ENCODE peak calls at places on chromosomes 5 and 9, in four cellular contexts. One of them, this sample, is unnamed.

GRCh38 chr5:66012271-66012670 is 85.9 kb downstream of the ERBIN start:
- DNase-seq in activated CD8-positive, alpha-beta memory T cell treated with anti-CD3 and anti-CD28 coated beads, Interleukin-2, amount 50 U/mL, for 4 hours: no peak
- DNase-seq in MCF 10A: no peak
- DNase-seq in lower leg skin: no peak
- DNase-seq in this sample: no peak

GRCh38 chr9:13143281-13143680 is 136.2 kb downstream of the MPDZ start:
- DNase-seq in lower leg skin: no peak
- DNase-seq in MCF 10A: no peak
- DNase-seq in activated CD8-positive, alpha-beta memory T cell treated with anti-CD3 and anti-CD28 coated beads, Interleukin-2, amount 50 U/mL, for 4 hours: no peak
- DNase-seq in this sample: no peak

GRCh38 chr9:113894166-113894565 is 18.1 kb downstream of the ZNF618 start:
- DNase-seq in lower leg skin: no peak
- DNase-seq in MCF 10A: no peak
- DNase-seq in activated CD8-positive, alpha-beta memory T cell treated with anti-CD3 and anti-CD28 coated beads, Interleukin-2, amount 50 U/mL, for 4 hours: no peak
- DNase-seq in this sample: no peak

GRCh38 chr5:136427421-136427820 is 62.1 kb upstream of the TRPC7 start:
- DNase-seq in MCF 10A: no peak
- DNase-seq in lower leg skin: no peak
- DNase-seq in activated CD8-positive, alpha-beta memory T cell treated with anti-CD3 and anti-CD28 coated beads, Interleukin-2, amount 50 U/mL, for 4 hours: no peak
- DNase-seq in this sample: no peak

GRCh38 chr9:125241863-125242739 is 958 bp upstream of the HSPA5 start:
- DNase-seq in activated CD8-positive, alpha-beta memory T cell treated with anti-CD3 and anti-CD28 coated beads, Interleukin-2, amount 50 U/mL, for 4 hours: peak
- DNase-seq in MCF 10A: no peak
- DNase-seq in lower leg skin: peak
- DNase-seq in this sample: no peak

GRCh38 chr9:126229501-126229900 is 97.1 kb upstream of the MVB12B start:
- DNase-seq in lower leg skin: peak
- DNase-seq in activated CD8-positive, alpha-beta memory T cell treated with anti-CD3 and anti-CD28 coated beads, Interleukin-2, amount 50 U/mL, for 4 hours: no peak
- DNase-seq in MCF 10A: no peak
- DNase-seq in this sample: no peak

GRCh38 chr5:172931001-172931536 is 28.2 kb upstream of the RPL26L1 start:
- DNase-seq in MCF 10A: peak
- DNase-seq in lower leg skin: no peak
- DNase-seq in activated CD8-positive, alpha-beta memory T cell treated with anti-CD3 and anti-CD28 coated beads, Interleukin-2, amount 50 U/mL, for 4 hours: no peak
- DNase-seq in this sample: no peak

GRCh38 chr9:88534456-88535225 is at the start of gene NXNL2:
- DNase-seq in MCF 10A: peak
- DNase-seq in lower leg skin: peak
- DNase-seq in activated CD8-positive, alpha-beta memory T cell treated with anti-CD3 and anti-CD28 coated beads, Interleukin-2, amount 50 U/mL, for 4 hours: peak
- DNase-seq in this sample: no peak

GRCh38 chr9:120927125-120928014 is 774 bp upstream of the TRAF1 start:
- DNase-seq in activated CD8-positive, alpha-beta memory T cell treated with anti-CD3 and anti-CD28 coated beads, Interleukin-2, amount 50 U/mL, for 4 hours: no peak
- DNase-seq in MCF 10A: no peak
- DNase-seq in lower leg skin: no peak
- DNase-seq in this sample: no peak

GRCh38 chr5:102747386-102748166 is 7.5 kb upstream of the PAM start:
- DNase-seq in activated CD8-positive, alpha-beta memory T cell treated with anti-CD3 and anti-CD28 coated beads, Interleukin-2, amount 50 U/mL, for 4 hours: no peak
- DNase-seq in MCF 10A: no peak
- DNase-seq in lower leg skin: no peak
- DNase-seq in this sample: no peak

GRCh38 chr9:131739192-131739961 is 499 bp downstream of the RAPGEF1 start:
- DNase-seq in MCF 10A: peak
- DNase-seq in lower leg skin: no peak
- DNase-seq in activated CD8-positive, alpha-beta memory T cell treated with anti-CD3 and anti-CD28 coated beads, Interleukin-2, amount 50 U/mL, for 4 hours: peak
- DNase-seq in this sample: no peak

GRCh38 chr5:143142596-143143435 is 260.7 kb downstream of the NR3C1 start:
- DNase-seq in MCF 10A: peak
- DNase-seq in activated CD8-positive, alpha-beta memory T cell treated with anti-CD3 and anti-CD28 coated beads, Interleukin-2, amount 50 U/mL, for 4 hours: no peak
- DNase-seq in lower leg skin: no peak
- DNase-seq in this sample: no peak

GRCh38 chr9:126376311-126376902 is 49.8 kb downstream of the MVB12B start:
- DNase-seq in activated CD8-positive, alpha-beta memory T cell treated with anti-CD3 and anti-CD28 coated beads, Interleukin-2, amount 50 U/mL, for 4 hours: no peak
- DNase-seq in MCF 10A: no peak
- DNase-seq in lower leg skin: no peak
- DNase-seq in this sample: no peak

GRCh38 chr9:125262217-125262991 is 778 bp downstream of the GAPVD1 start:
- DNase-seq in activated CD8-positive, alpha-beta memory T cell treated with anti-CD3 and anti-CD28 coated beads, Interleukin-2, amount 50 U/mL, for 4 hours: no peak
- DNase-seq in lower leg skin: no peak
- DNase-seq in MCF 10A: no peak
- DNase-seq in this sample: no peak

GRCh38 chr5:133902521-133903118 is 65.8 kb downstream of the C5orf15 start:
- DNase-seq in MCF 10A: no peak
- DNase-seq in lower leg skin: no peak
- DNase-seq in activated CD8-positive, alpha-beta memory T cell treated with anti-CD3 and anti-CD28 coated beads, Interleukin-2, amount 50 U/mL, for 4 hours: no peak
- DNase-seq in this sample: no peak

GRCh38 chr5:128470663-128471062 is 67.4 kb downstream of the FBN2 start:
- DNase-seq in lower leg skin: no peak
- DNase-seq in activated CD8-positive, alpha-beta memory T cell treated with anti-CD3 and anti-CD28 coated beads, Interleukin-2, amount 50 U/mL, for 4 hours: no peak
- DNase-seq in MCF 10A: peak
- DNase-seq in this sample: no peak

GRCh38 chr5:142789206-142789605 is 19.0 kb downstream of the ARHGAP26 start:
- DNase-seq in activated CD8-positive, alpha-beta memory T cell treated with anti-CD3 and anti-CD28 coated beads, Interleukin-2, amount 50 U/mL, for 4 hours: no peak
- DNase-seq in lower leg skin: no peak
- DNase-seq in MCF 10A: no peak
- DNase-seq in this sample: no peak

GRCh38 chr9:85898288-85898802 is 42.6 kb upstream of the NAA35 start:
- DNase-seq in activated CD8-positive, alpha-beta memory T cell treated with anti-CD3 and anti-CD28 coated beads, Interleukin-2, amount 50 U/mL, for 4 hours: no peak
- DNase-seq in lower leg skin: no peak
- DNase-seq in MCF 10A: no peak
- DNase-seq in this sample: no peak

GRCh38 chr5:124064956-124065355 is 553.0 kb downstream of the CSNK1G3 start:
- DNase-seq in activated CD8-positive, alpha-beta memory T cell treated with anti-CD3 and anti-CD28 coated beads, Interleukin-2, amount 50 U/mL, for 4 hours: no peak
- DNase-seq in MCF 10A: no peak
- DNase-seq in lower leg skin: no peak
- DNase-seq in this sample: no peak

GRCh38 chr5:35061216-35061615 is 13.5 kb upstream of the AGXT2 start:
- DNase-seq in lower leg skin: no peak
- DNase-seq in activated CD8-positive, alpha-beta memory T cell treated with anti-CD3 and anti-CD28 coated beads, Interleukin-2, amount 50 U/mL, for 4 hours: no peak
- DNase-seq in MCF 10A: no peak
- DNase-seq in this sample: no peak

GRCh38 chr5:145072880-145073279 is 762.3 kb downstream of the PRELID2 start:
- DNase-seq in MCF 10A: no peak
- DNase-seq in lower leg skin: no peak
- DNase-seq in activated CD8-positive, alpha-beta memory T cell treated with anti-CD3 and anti-CD28 coated beads, Interleukin-2, amount 50 U/mL, for 4 hours: no peak
- DNase-seq in this sample: no peak

GRCh38 chr5:134115806-134116175 is 1.3 kb downstream of the TCF7 start:
- DNase-seq in activated CD8-positive, alpha-beta memory T cell treated with anti-CD3 and anti-CD28 coated beads, Interleukin-2, amount 50 U/mL, for 4 hours: no peak
- DNase-seq in MCF 10A: no peak
- DNase-seq in lower leg skin: no peak
- DNase-seq in this sample: no peak

GRCh38 chr9:11506980-11507379 is 894.2 kb upstream of the PTPRD start:
- DNase-seq in activated CD8-positive, alpha-beta memory T cell treated with anti-CD3 and anti-CD28 coated beads, Interleukin-2, amount 50 U/mL, for 4 hours: no peak
- DNase-seq in MCF 10A: no peak
- DNase-seq in lower leg skin: no peak
- DNase-seq in this sample: no peak

GRCh38 chr5:92836861-92837755 is 743.9 kb downstream of the NR2F1-AS1 start:
- DNase-seq in activated CD8-positive, alpha-beta memory T cell treated with anti-CD3 and anti-CD28 coated beads, Interleukin-2, amount 50 U/mL, for 4 hours: no peak
- DNase-seq in MCF 10A: peak
- DNase-seq in lower leg skin: no peak
- DNase-seq in this sample: no peak

GRCh38 chr5:15383469-15383868 is 116.5 kb upstream of the FBXL7 start:
- DNase-seq in activated CD8-positive, alpha-beta memory T cell treated with anti-CD3 and anti-CD28 coated beads, Interleukin-2, amount 50 U/mL, for 4 hours: no peak
- DNase-seq in MCF 10A: peak
- DNase-seq in lower leg skin: no peak
- DNase-seq in this sample: no peak

GRCh38 chr9:134325813-134326753 is at the start of gene RXRA:
- DNase-seq in activated CD8-positive, alpha-beta memory T cell treated with anti-CD3 and anti-CD28 coated beads, Interleukin-2, amount 50 U/mL, for 4 hours: peak
- DNase-seq in lower leg skin: peak
- DNase-seq in MCF 10A: peak
- DNase-seq in this sample: peak

GRCh38 chr5:180209137-180209581 is at the start of gene RASGEF1C:
- DNase-seq in MCF 10A: peak
- DNase-seq in lower leg skin: peak
- DNase-seq in activated CD8-positive, alpha-beta memory T cell treated with anti-CD3 and anti-CD28 coated beads, Interleukin-2, amount 50 U/mL, for 4 hours: peak
- DNase-seq in this sample: peak

GRCh38 chr9:137301086-137301947 is 754 bp downstream of the NRARP start:
- DNase-seq in MCF 10A: peak
- DNase-seq in lower leg skin: peak
- DNase-seq in activated CD8-positive, alpha-beta memory T cell treated with anti-CD3 and anti-CD28 coated beads, Interleukin-2, amount 50 U/mL, for 4 hours: no peak
- DNase-seq in this sample: no peak

GRCh38 chr5:138082033-138082432 is 1.8 kb upstream of the WNT8A start:
- DNase-seq in MCF 10A: no peak
- DNase-seq in activated CD8-positive, alpha-beta memory T cell treated with anti-CD3 and anti-CD28 coated beads, Interleukin-2, amount 50 U/mL, for 4 hours: no peak
- DNase-seq in lower leg skin: no peak
- DNase-seq in this sample: no peak

GRCh38 chr5:151581841-151582583 is 9.1 kb downstream of the FAT2 start:
- DNase-seq in MCF 10A: no peak
- DNase-seq in activated CD8-positive, alpha-beta memory T cell treated with anti-CD3 and anti-CD28 coated beads, Interleukin-2, amount 50 U/mL, for 4 hours: no peak
- DNase-seq in lower leg skin: no peak
- DNase-seq in this sample: no peak

GRCh38 chr9:105172393-105172792 is 72.1 kb upstream of the SLC44A1 start:
- DNase-seq in lower leg skin: no peak
- DNase-seq in activated CD8-positive, alpha-beta memory T cell treated with anti-CD3 and anti-CD28 coated beads, Interleukin-2, amount 50 U/mL, for 4 hours: no peak
- DNase-seq in MCF 10A: no peak
- DNase-seq in this sample: no peak

GRCh38 chr9:122360891-122361290 is 9.9 kb upstream of the PTGS1 start:
- DNase-seq in MCF 10A: no peak
- DNase-seq in lower leg skin: no peak
- DNase-seq in activated CD8-positive, alpha-beta memory T cell treated with anti-CD3 and anti-CD28 coated beads, Interleukin-2, amount 50 U/mL, for 4 hours: no peak
- DNase-seq in this sample: no peak

GRCh38 chr9:123642291-123643278 is 286.6 kb downstream of the CRB2 start:
- DNase-seq in lower leg skin: no peak
- DNase-seq in activated CD8-positive, alpha-beta memory T cell treated with anti-CD3 and anti-CD28 coated beads, Interleukin-2, amount 50 U/mL, for 4 hours: no peak
- DNase-seq in MCF 10A: no peak
- DNase-seq in this sample: peak

GRCh38 chr9:107685901-107686300 is 196.3 kb upstream of the KLF4 start:
- DNase-seq in MCF 10A: no peak
- DNase-seq in activated CD8-positive, alpha-beta memory T cell treated with anti-CD3 and anti-CD28 coated beads, Interleukin-2, amount 50 U/mL, for 4 hours: no peak
- DNase-seq in lower leg skin: no peak
- DNase-seq in this sample: no peak